ENCODE peak calls at places on chromosomes 3 and 15, in six cellular contexts. One of them, this sample, is unnamed.

GRCh38 chr15:69451951-69452701 is 492 bp upstream of the RPLP1 start:
- DNase-seq in GM12878: no peak
- DNase-seq in A549: no peak
- DNase-seq in tibial artery: no peak
- DNase-seq in colonic mucosa: no peak
- DNase-seq in cardiac fibroblast: peak
- DNase-seq in this sample: no peak

GRCh38 chr15:43922021-43922420 is 95.2 kb downstream of the WDR76 start:
- DNase-seq in GM12878: no peak
- DNase-seq in A549: no peak
- DNase-seq in tibial artery: no peak
- DNase-seq in colonic mucosa: no peak
- DNase-seq in cardiac fibroblast: peak
- DNase-seq in this sample: no peak

GRCh38 chr15:91965501-91966180 is 112.1 kb downstream of the SLCO3A1 start:
- DNase-seq in GM12878: no peak
- DNase-seq in A549: peak
- DNase-seq in tibial artery: no peak
- DNase-seq in colonic mucosa: no peak
- DNase-seq in cardiac fibroblast: peak
- DNase-seq in this sample: no peak

GRCh38 chr3:15280853-15281532 is 51.4 kb downstream of the SH3BP5 start:
- DNase-seq in GM12878: no peak
- DNase-seq in A549: no peak
- DNase-seq in tibial artery: no peak
- DNase-seq in colonic mucosa: peak
- DNase-seq in cardiac fibroblast: no peak
- DNase-seq in this sample: no peak

GRCh38 chr15:51907136-51907862 is 64.3 kb downstream of the LEO1 start:
- DNase-seq in GM12878: no peak
- DNase-seq in A549: peak
- DNase-seq in tibial artery: no peak
- DNase-seq in colonic mucosa: peak
- DNase-seq in cardiac fibroblast: no peak
- DNase-seq in this sample: no peak

GRCh38 chr15:65954289-65954741 is 85.0 kb downstream of the RAB11A start:
- DNase-seq in GM12878: no peak
- DNase-seq in A549: no peak
- DNase-seq in tibial artery: no peak
- DNase-seq in colonic mucosa: no peak
- DNase-seq in cardiac fibroblast: peak
- DNase-seq in this sample: no peak

GRCh38 chr15:22919171-22919570 is 61.0 kb downstream of the CYFIP1 start:
- DNase-seq in GM12878: no peak
- DNase-seq in A549: no peak
- DNase-seq in tibial artery: no peak
- DNase-seq in colonic mucosa: no peak
- DNase-seq in cardiac fibroblast: no peak
- DNase-seq in this sample: no peak

GRCh38 chr15:48759921-48760320 is 50.9 kb downstream of the CEP152 start:
- DNase-seq in GM12878: no peak
- DNase-seq in A549: no peak
- DNase-seq in tibial artery: no peak
- DNase-seq in colonic mucosa: no peak
- DNase-seq in cardiac fibroblast: no peak
- DNase-seq in this sample: no peak

GRCh38 chr3:111729087-111729846 is 129.8 kb upstream of the PHLDB2 start:
- DNase-seq in GM12878: no peak
- DNase-seq in A549: no peak
- DNase-seq in tibial artery: peak
- DNase-seq in colonic mucosa: peak
- DNase-seq in cardiac fibroblast: peak
- DNase-seq in this sample: no peak

GRCh38 chr3:69085543-69086132 is 901 bp downstream of the ARL6IP5 start:
- DNase-seq in GM12878: no peak
- DNase-seq in A549: no peak
- DNase-seq in tibial artery: no peak
- DNase-seq in colonic mucosa: peak
- DNase-seq in cardiac fibroblast: peak
- DNase-seq in this sample: no peak

GRCh38 chr3:45954306-45954705 is 11.0 kb downstream of the CXCR6 start:
- DNase-seq in GM12878: no peak
- DNase-seq in A549: no peak
- DNase-seq in tibial artery: no peak
- DNase-seq in colonic mucosa: no peak
- DNase-seq in cardiac fibroblast: no peak
- DNase-seq in this sample: no peak

GRCh38 chr3:127887321-127887720 is 27.7 kb upstream of the KBTBD12 start:
- DNase-seq in GM12878: no peak
- DNase-seq in A549: no peak
- DNase-seq in tibial artery: no peak
- DNase-seq in colonic mucosa: no peak
- DNase-seq in cardiac fibroblast: no peak
- DNase-seq in this sample: no peak

GRCh38 chr3:14318638-14319037 is 83.8 kb upstream of the SLC6A6 start:
- DNase-seq in GM12878: no peak
- DNase-seq in A549: no peak
- DNase-seq in tibial artery: no peak
- DNase-seq in colonic mucosa: no peak
- DNase-seq in cardiac fibroblast: no peak
- DNase-seq in this sample: no peak

GRCh38 chr3:123344175-123344908 is 104.5 kb downstream of the ADCY5 start:
- DNase-seq in GM12878: no peak
- DNase-seq in A549: no peak
- DNase-seq in tibial artery: no peak
- DNase-seq in colonic mucosa: no peak
- DNase-seq in cardiac fibroblast: peak
- DNase-seq in this sample: no peak

GRCh38 chr3:122727766-122728165 is 47.1 kb downstream of the PARP14 start:
- DNase-seq in GM12878: no peak
- DNase-seq in A549: no peak
- DNase-seq in tibial artery: no peak
- DNase-seq in colonic mucosa: no peak
- DNase-seq in cardiac fibroblast: no peak
- DNase-seq in this sample: no peak

GRCh38 chr3:4993276-4994143 is 14.3 kb downstream of the BHLHE40 start:
- DNase-seq in GM12878: no peak
- DNase-seq in A549: no peak
- DNase-seq in tibial artery: no peak
- DNase-seq in colonic mucosa: peak
- DNase-seq in cardiac fibroblast: no peak
- DNase-seq in this sample: no peak

GRCh38 chr3:14224895-14225294 is 46.3 kb downstream of the LSM3 start:
- DNase-seq in GM12878: no peak
- DNase-seq in A549: no peak
- DNase-seq in tibial artery: no peak
- DNase-seq in colonic mucosa: peak
- DNase-seq in cardiac fibroblast: peak
- DNase-seq in this sample: no peak

GRCh38 chr3:155019576-155019975 is 60.5 kb upstream of the MME start:
- DNase-seq in GM12878: no peak
- DNase-seq in A549: no peak
- DNase-seq in tibial artery: no peak
- DNase-seq in colonic mucosa: peak
- DNase-seq in cardiac fibroblast: peak
- DNase-seq in this sample: no peak

GRCh38 chr3:156816091-156816793 is 9.9 kb upstream of the LEKR1 start:
- DNase-seq in GM12878: no peak
- DNase-seq in A549: no peak
- DNase-seq in tibial artery: peak
- DNase-seq in colonic mucosa: peak
- DNase-seq in cardiac fibroblast: peak
- DNase-seq in this sample: peak

GRCh38 chr3:132180337-132180791 is 136.8 kb upstream of the ACP3 start:
- DNase-seq in GM12878: peak
- DNase-seq in A549: peak
- DNase-seq in tibial artery: no peak
- DNase-seq in colonic mucosa: no peak
- DNase-seq in cardiac fibroblast: peak
- DNase-seq in this sample: peak

GRCh38 chr15:26555898-26556297 is 217.0 kb downstream of the GABRB3 start:
- DNase-seq in GM12878: no peak
- DNase-seq in A549: no peak
- DNase-seq in tibial artery: no peak
- DNase-seq in colonic mucosa: no peak
- DNase-seq in cardiac fibroblast: no peak
- DNase-seq in this sample: no peak

GRCh38 chr15:89654847-89655805 is at the start of gene KIF7:
- DNase-seq in GM12878: no peak
- DNase-seq in A549: peak
- DNase-seq in tibial artery: peak
- DNase-seq in colonic mucosa: no peak
- DNase-seq in cardiac fibroblast: peak
- DNase-seq in this sample: peak

GRCh38 chr15:33370225-33371020 is 59.7 kb downstream of the RYR3 start:
- DNase-seq in GM12878: no peak
- DNase-seq in A549: no peak
- DNase-seq in tibial artery: no peak
- DNase-seq in colonic mucosa: no peak
- DNase-seq in cardiac fibroblast: no peak
- DNase-seq in this sample: no peak

GRCh38 chr3:129278970-129279906 is 568 bp downstream of the HMCES start:
- DNase-seq in GM12878: no peak
- DNase-seq in A549: peak
- DNase-seq in tibial artery: no peak
- DNase-seq in colonic mucosa: peak
- DNase-seq in cardiac fibroblast: peak
- DNase-seq in this sample: peak

DNA sequence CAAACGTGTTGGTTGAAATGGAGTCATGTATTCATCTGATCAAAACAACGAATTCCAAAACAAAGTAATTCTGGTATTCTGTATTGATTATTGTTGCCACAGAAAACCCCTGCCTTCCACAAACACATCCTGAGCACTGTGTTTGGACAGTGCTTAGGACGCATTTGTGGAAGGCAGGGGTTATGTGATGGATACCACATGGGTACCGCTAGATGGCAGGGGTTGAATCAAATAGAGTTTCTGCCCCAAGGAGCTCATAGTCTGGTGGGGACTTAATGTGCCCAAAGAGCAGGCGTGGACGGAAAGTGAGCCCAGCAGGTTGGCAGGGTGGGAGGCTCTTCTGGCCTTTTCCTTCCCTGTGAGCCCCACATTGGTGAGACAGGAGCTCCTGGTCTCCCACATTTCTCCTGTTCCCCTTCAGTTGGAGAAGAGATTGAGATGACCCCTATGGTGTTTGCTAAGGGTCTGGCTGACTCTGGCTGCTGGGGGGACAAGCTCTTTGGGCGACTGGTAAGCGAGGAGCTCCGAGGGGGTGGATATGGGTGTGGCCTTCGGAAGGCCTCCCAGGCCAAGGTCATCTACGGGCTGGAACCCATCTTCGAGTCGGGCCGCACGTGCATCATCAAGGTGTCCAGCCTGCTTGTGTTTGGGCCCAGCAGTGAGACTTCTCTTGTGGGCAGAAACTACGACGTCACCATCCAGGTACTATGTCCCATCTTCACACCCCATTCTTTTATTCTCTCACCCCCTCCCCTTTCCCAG is 22.1 kb upstream of the SLC28A1 start:
- DNase-seq in GM12878: no peak
- DNase-seq in A549: no peak
- DNase-seq in tibial artery: no peak
- DNase-seq in colonic mucosa: no peak
- DNase-seq in cardiac fibroblast: no peak
- DNase-seq in this sample: no peak
- TF ChIP-seq CTCF in GM12878: peak
- TF ChIP-seq CTCF in A549: no peak
- TF ChIP-seq CTCF in tibial artery: no peak
- TF ChIP-seq CTCF in colonic mucosa: no peak
- TF ChIP-seq CTCF in cardiac fibroblast: no peak
- TF ChIP-seq CTCF in this sample: no peak

DNA sequence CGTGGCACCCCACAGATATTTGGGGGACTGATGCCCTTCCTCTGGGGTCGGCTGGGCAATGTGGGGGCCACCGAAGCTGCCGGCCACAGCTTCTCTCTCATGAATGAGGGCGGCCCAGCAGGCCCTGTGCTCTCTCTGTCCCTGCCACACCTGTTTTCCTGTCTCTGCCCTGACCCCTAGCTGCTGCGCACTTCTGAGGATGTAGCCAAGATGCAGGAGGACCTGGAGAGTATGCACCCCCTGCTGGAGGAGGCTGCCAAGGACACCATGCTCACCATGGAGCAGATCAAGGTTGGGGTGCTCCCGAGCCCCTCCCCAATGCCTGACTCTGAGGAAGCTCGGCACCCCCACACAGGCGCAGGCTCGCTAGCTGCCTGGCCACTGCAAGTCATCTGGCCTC is 59.7 kb downstream of the SEMA3G start:
- DNase-seq in GM12878: no peak
- DNase-seq in A549: peak
- DNase-seq in tibial artery: no peak
- DNase-seq in colonic mucosa: no peak
- DNase-seq in cardiac fibroblast: peak
- DNase-seq in this sample: peak
- TF ChIP-seq CTCF in GM12878: peak
- TF ChIP-seq CTCF in A549: peak
- TF ChIP-seq CTCF in tibial artery: no peak
- TF ChIP-seq CTCF in colonic mucosa: no peak
- TF ChIP-seq CTCF in cardiac fibroblast: peak
- TF ChIP-seq CTCF in this sample: peak

DNA sequence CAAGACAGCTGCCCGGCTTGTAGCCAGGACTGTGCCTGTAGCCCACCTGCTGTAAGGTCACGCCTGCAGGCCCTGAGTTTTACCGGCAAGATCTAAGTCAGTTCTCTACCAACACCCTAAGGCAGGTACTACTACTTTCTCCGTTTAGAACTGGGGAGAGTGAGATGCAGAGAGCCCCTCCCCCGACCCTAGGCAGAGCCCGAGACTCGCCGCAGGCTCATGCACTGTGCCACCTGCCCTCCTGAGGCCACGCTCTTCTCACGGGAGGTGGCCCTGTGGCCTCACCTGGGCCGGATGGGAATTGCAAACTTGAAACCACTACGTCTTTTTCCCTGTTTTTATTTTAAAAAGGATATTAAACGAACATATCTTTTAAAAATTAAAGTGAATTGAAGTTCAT is 36.9 kb upstream of the PCSK6 start:
- DNase-seq in GM12878: no peak
- DNase-seq in A549: no peak
- DNase-seq in tibial artery: no peak
- DNase-seq in colonic mucosa: no peak
- DNase-seq in cardiac fibroblast: no peak
- DNase-seq in this sample: no peak
- TF ChIP-seq CTCF in GM12878: no peak
- TF ChIP-seq CTCF in A549: no peak
- TF ChIP-seq CTCF in tibial artery: no peak
- TF ChIP-seq CTCF in colonic mucosa: no peak
- TF ChIP-seq CTCF in cardiac fibroblast: no peak
- TF ChIP-seq CTCF in this sample: no peak

DNA sequence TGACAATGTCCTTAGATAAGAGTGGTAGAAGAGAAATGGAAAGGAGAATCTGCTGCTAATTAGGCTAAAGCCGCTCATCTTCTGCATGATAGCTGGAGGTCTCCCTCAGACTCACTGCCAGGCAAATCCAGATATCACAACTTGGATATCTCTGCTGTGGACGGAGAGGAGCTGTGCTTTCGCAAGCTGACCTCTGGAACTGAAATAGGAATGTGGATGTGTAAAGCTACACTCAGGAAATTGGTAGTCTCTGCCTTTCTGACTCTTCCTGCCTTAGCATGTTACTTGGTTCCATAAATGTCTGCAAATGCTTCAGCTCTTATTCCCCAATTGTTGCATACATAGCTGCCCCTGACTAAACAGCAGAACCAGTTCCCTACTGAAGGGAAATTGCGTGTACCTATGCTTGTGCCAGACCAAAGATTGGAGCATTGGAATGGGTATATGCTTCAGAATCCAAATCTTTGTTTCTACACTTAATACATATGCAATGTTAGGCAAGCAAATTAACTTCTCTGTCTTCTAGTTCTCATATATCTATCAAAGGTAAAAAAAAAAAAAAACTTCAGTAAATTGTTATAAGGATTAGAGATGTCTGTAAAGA is 74.7 kb upstream of the ROBO2 start:
- DNase-seq in GM12878: no peak
- DNase-seq in A549: no peak
- DNase-seq in tibial artery: no peak
- DNase-seq in colonic mucosa: no peak
- DNase-seq in cardiac fibroblast: no peak
- DNase-seq in this sample: no peak
- TF ChIP-seq CTCF in GM12878: no peak
- TF ChIP-seq CTCF in A549: no peak
- TF ChIP-seq CTCF in tibial artery: no peak
- TF ChIP-seq CTCF in colonic mucosa: no peak
- TF ChIP-seq CTCF in cardiac fibroblast: no peak
- TF ChIP-seq CTCF in this sample: no peak

This sample was measured in GM20000.